ENCODE peak calls at places on chromosomes 4 and X, in four cellular contexts. X, I, L and N are unnamed samples.

GRCh38 chrX:22950278-22951266 is 49.2 kb upstream of the DDX53 start:
- DNase-seq in X (no peak), I (no peak), L (peak), N (no peak)

GRCh38 chr4:81724925-81725329 is 253.2 kb upstream of the RASGEF1B start:
- DNase-seq in X (peak), I (no peak), L (no peak), N (no peak)

GRCh38 chr4:8468746-8469535 is 28.4 kb downstream of the TRMT44 start:
- DNase-seq in X (peak), I (peak), L (peak), N (peak)

GRCh38 chr4:38805530-38806145 is 1.0 kb upstream of the TLR1 start:
- DNase-seq in X (no peak), I (peak), L (peak), N (peak)

GRCh38 chr4:126752702-126753101 is 880.1 kb upstream of the INTU start:
- DNase-seq in X (no peak), I (no peak), L (no peak), N (no peak)

GRCh38 chrX:139831689-139832456 is 101.0 kb downstream of the ATP11C start:
- DNase-seq in X (no peak), I (no peak), L (peak), N (peak)

GRCh38 chr4:152117501-152117900 is 356.7 kb upstream of the GATB start:
- DNase-seq in X (no peak), I (no peak), L (no peak), N (no peak)

GRCh38 chrX:110759785-110760184 is 35.8 kb downstream of the CHRDL1 start:
- DNase-seq in X (no peak), I (no peak), L (no peak), N (no peak)

GRCh38 chrX:48957477-48957826 is at the start of gene OTUD5:
- DNase-seq in X (peak), I (peak), L (peak), N (peak)

GRCh38 chr4:177441061-177441802 is 1.0 kb downstream of the AGA start:
- DNase-seq in X (no peak), I (peak), L (peak), N (peak)
- TF ChIP-seq CTCF in X (no peak), I (peak), L (peak), N (no peak)

GRCh38 chrX:55342533-55343501 is 78.1 kb upstream of the PAGE3 start:
- DNase-seq in X (no peak), I (peak), L (peak), N (peak)
- TF ChIP-seq CTCF in X (peak), I (peak), L (peak), N (peak)

DNA sequence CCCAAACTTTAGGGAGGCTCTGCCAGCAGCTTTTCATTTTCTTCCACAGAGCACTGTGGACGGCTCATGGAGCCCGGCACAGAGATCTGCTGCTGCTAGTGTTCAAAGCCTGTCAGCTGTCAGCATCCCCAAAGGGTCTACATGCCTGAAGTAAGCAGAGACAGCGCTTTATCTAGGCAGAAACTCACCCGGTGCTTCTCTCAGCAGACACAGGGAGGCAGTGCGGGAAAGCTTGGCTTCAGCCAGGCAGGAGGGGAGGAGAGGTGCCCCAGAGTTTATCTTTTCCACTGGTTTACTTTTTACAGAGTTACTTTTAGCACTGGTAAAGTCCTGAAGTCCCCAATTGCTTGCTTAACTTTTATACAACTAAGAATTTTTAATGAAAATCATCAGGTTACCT is 339.3 kb downstream of the NKX6-1 start:
- DNase-seq in X (no peak), I (no peak), L (peak), N (no peak)
- TF ChIP-seq CTCF in X (no peak), I (peak), L (no peak), N (no peak)

DNA sequence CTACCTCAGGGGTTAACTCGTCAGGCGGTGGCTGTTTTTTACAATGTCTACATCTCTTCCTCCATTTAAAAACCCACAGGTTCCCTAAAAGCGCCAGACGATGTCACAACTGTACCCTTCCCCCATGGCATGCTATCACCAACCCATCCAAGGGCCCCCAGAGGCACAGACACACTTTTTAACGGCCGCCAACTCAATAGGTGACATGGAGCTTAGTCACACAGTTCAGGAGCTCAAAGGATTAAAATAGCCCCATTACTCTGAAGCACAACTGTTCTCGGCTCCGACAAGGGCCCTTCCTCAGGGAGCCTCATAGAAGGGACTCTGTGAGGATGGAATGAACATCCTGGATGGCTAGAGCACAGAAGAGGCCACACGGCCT is 12.4 kb downstream of the SH3KBP1 start:
- DNase-seq in X (no peak), I (no peak), L (peak), N (no peak)
- TF ChIP-seq CTCF in X (no peak), I (no peak), L (no peak), N (no peak)